ENCODE peak calls at places on chromosomes 13 and 19, in nine cellular contexts. W is WERI-Rb-1; F is WTC11; Z is aorta; D is activated CD4-positive, CD25-positive, alpha-beta regulatory T cell treated with anti-CD3 and anti-CD28 coated beads, Interleukin-2, amount 50 U/mL, for 16 hours; J is effector CD4-positive, alpha-beta T cell; U is activated naive CD8-positive, alpha-beta T cell treated with anti-CD3 and anti-CD28 coated beads, Interleukin-2, amount 50 U/mL, for 24 hours; M is lower leg skin; O is NCI-H1436 treated with DMSO at 0.1 percent for 48 hours. S is an unnamed sample.

GRCh38 chr13:36158606-36159005 is 27.4 kb upstream of the DCLK1 start:
- DNase-seq in W (no peak), Z (no peak), F (no peak), J (no peak), O (no peak), M (no peak), U (no peak), D (no peak), S (no peak)

GRCh38 chr13:21453352-21454089 is 5.6 kb downstream of the ZDHHC20 start:
- DNase-seq in F (no peak), J (no peak), O (no peak), W (no peak), D (no peak), Z (no peak), M (no peak), U (no peak), S (peak; percentile 22)

GRCh38 chr19:1766800-1767352 is 13.6 kb downstream of the ONECUT3 start:
- DNase-seq in J (no peak), F (no peak), Z (no peak), D (no peak), M (no peak), W (no peak), U (no peak), O (no peak), S (no peak)

GRCh38 chr19:50729894-50730293 is 6.7 kb downstream of the CLEC11A start:
- DNase-seq in W (no peak), U (no peak), J (no peak), D (no peak), M (no peak), F (no peak), O (no peak), Z (no peak), S (no peak)

GRCh38 chr13:44763604-44764311 is 187.6 kb upstream of the TSC22D1 start:
- DNase-seq in O (no peak), F (no peak), D (no peak), U (no peak), Z (no peak), J (no peak), W (no peak), M (no peak), S (no peak)

GRCh38 chr19:28324275-28325060 is 888.5 kb downstream of the UQCRFS1 start:
- DNase-seq in F (no peak), M (no peak), D (no peak), U (no peak), O (no peak), J (no peak), W (no peak), Z (no peak), S (no peak)

GRCh38 chr13:89695343-89696257 is 1651.9 kb upstream of the MIR17HG start:
- DNase-seq in J (no peak), F (peak; percentile 66), M (no peak), U (peak; percentile 2), Z (no peak), W (peak; percentile 69), O (no peak), D (no peak), S (no peak)

GRCh38 chr13:95002968-95003813 is 290.8 kb upstream of the SOX21 start:
- DNase-seq in D (no peak), J (no peak), O (peak; percentile 86), W (no peak), M (no peak), Z (no peak), U (no peak), F (peak; percentile 29), S (no peak)

GRCh38 chr13:94646904-94647303 is 45.2 kb downstream of the GPR180 start:
- DNase-seq in Z (no peak), W (no peak), F (no peak), J (no peak), D (no peak), M (no peak), O (no peak), U (no peak), S (no peak)

GRCh38 chr13:32639502-32640105 is 53.4 kb downstream of the PDS5B start:
- DNase-seq in W (peak; percentile 39), M (peak; percentile 57), O (no peak), D (no peak), J (peak; percentile 49), U (peak; percentile 34), Z (peak; percentile 63), F (peak; percentile 19), S (peak; percentile 16)

GRCh38 chr13:41028051-41028450 is 8.9 kb upstream of the ELF1 start:
- DNase-seq in O (no peak), D (no peak), J (no peak), Z (no peak), M (no peak), F (no peak), W (no peak), U (no peak), S (no peak)

S was measured in SK-N-MC.